ENCODE peak calls at places on chromosome 17, in six cellular contexts. H is activated CD4-positive, alpha-beta T cell treated with anti-CD3 and anti-CD28 coated beads, Interleukin-2, amount 10 ng/mL, durations not matched to agents 7 days and 5 days; S is stimulated activated CD8-positive, alpha-beta memory T cell treated with anti-CD3 and anti-CD28 coated beads, Interleukin-4, amount 100 ng/mL, for 48 hours; X is EL; V is activated T-helper 1 cell treated with Interleukin-2 at 50 U/mL for 16 hours; K is AG10803. J is an unnamed sample.

GRCh38 chr17:42342242-42343008 is 45.8 kb downstream of the STAT3 start:
- DNase-seq in K (peak), V (peak), X (peak), H (peak), S (peak), J (peak)

GRCh38 chr17:31275126-31275525 is 21.9 kb downstream of the OMG start:
- DNase-seq in S (no peak), K (no peak), X (no peak), V (no peak), H (no peak), J (no peak)

GRCh38 chr17:37614391-37614790 is 5.2 kb upstream of the SYNRG start:
- DNase-seq in X (peak), S (no peak), K (peak), V (no peak), H (no peak), J (peak)

GRCh38 chr17:82356845-82357355 is 2.1 kb upstream of the TEX19 start:
- DNase-seq in S (no peak), H (no peak), X (no peak), K (no peak), V (no peak), J (no peak)

GRCh38 chr17:13518271-13519000 is 83.3 kb downstream of the HS3ST3A1 start:
- DNase-seq in V (no peak), H (no peak), K (peak), X (peak), S (no peak), J (peak)

GRCh38 chr17:36602924-36603384 is 1.6 kb downstream of the MRM1 start:
- DNase-seq in H (peak), K (peak), V (peak), X (peak), S (peak), J (peak)

GRCh38 chr17:13359774-13360173 is 242.0 kb downstream of the HS3ST3A1 start:
- DNase-seq in S (no peak), V (no peak), X (no peak), K (no peak), H (no peak), J (no peak)

GRCh38 chr17:78444392-78444791 is 65.9 kb downstream of the PGS1 start:
- DNase-seq in K (no peak), H (no peak), S (no peak), V (no peak), X (no peak), J (no peak)

GRCh38 chr17:45339646-45340605 is 23.1 kb upstream of the MAP3K14 start:
- DNase-seq in S (no peak), V (no peak), H (no peak), K (no peak), X (no peak), J (no peak)

GRCh38 chr17:75194879-75195278 is 10.6 kb upstream of the NUP85 start:
- DNase-seq in K (peak), X (peak), H (no peak), S (no peak), V (no peak), J (peak)

GRCh38 chr17:54785643-54786258 is 114.9 kb upstream of the TOM1L1 start:
- DNase-seq in K (no peak), S (no peak), X (no peak), V (no peak), H (no peak), J (no peak)

GRCh38 chr17:12122091-12122490 is 101.4 kb downstream of the MAP2K4 start:
- DNase-seq in X (no peak), H (no peak), S (no peak), V (no peak), K (peak), J (no peak)

GRCh38 chr17:48814504-48814903 is 2.5 kb downstream of the TTLL6 start:
- DNase-seq in S (peak), H (peak), K (peak), V (peak), X (peak), J (peak)

GRCh38 chr17:67059372-67059771 is 15.0 kb downstream of the CACNG1 start:
- DNase-seq in X (no peak), H (no peak), K (no peak), V (no peak), S (no peak), J (no peak)

GRCh38 chr17:28447396-28447760 is 26.1 kb upstream of the SLC13A2 start:
- DNase-seq in X (no peak), K (no peak), S (no peak), H (no peak), V (no peak), J (no peak)

GRCh38 chr17:49357516-49357915 is 4.5 kb downstream of the ZNF652 start:
- DNase-seq in V (no peak), X (no peak), K (no peak), H (no peak), S (no peak), J (no peak)

GRCh38 chr17:63699638-63700527 is at the start of gene LIMD2:
- DNase-seq in K (peak), X (peak), S (peak), H (peak), V (peak), J (peak)

GRCh38 chr17:6670999-6671398 is 19.4 kb downstream of the C17orf100 start:
- DNase-seq in V (no peak), H (no peak), X (no peak), S (no peak), K (no peak), J (no peak)

GRCh38 chr17:82030470-82031302 is 792 bp upstream of the RAC3 start:
- DNase-seq in X (peak), S (peak), V (peak), K (peak), H (peak), J (peak)